ENCODE peak calls at places on chromosomes 2 and 18, in four cellular contexts. X is GM23248, U is heart right ventricle, D is Peyer's patch. L is an unnamed sample. For H3K4me1, the result is how much of the 10 kb centered on the place peaks cover.

GRCh38 chr2:216349366-216349765 is 22.9 kb downstream of the MARCHF4 start:
- DNase-seq in X (no peak), U (no peak), D (no peak), L (no peak)

GRCh38 chr18:29003194-29003593 is 826.3 kb upstream of the CDH2 start:
- DNase-seq in X (no peak), U (no peak), D (no peak), L (no peak)

GRCh38 chr2:75537658-75538057 is 23.1 kb downstream of the EVA1A start:
- DNase-seq in X (no peak), U (no peak), D (no peak), L (no peak)

GRCh38 chr2:96163768-96164429 is 18.7 kb upstream of the DUSP2 start:
- DNase-seq in X (no peak), U (no peak), D (no peak), L (peak)

GRCh38 chr2:144137705-144138428 is 382.1 kb downstream of the ZEB2 start:
- DNase-seq in X (peak), U (no peak), D (no peak), L (no peak)

GRCh38 chr2:222613715-222614331 is 42.1 kb downstream of the FARSB start:
- DNase-seq in X (peak), U (no peak), D (no peak), L (peak)

GRCh38 chr2:119248311-119248710 is 24.7 kb downstream of the STEAP3 start:
- DNase-seq in X (peak), U (no peak), D (no peak), L (no peak)

GRCh38 chr2:190344275-190344827 is 962 bp downstream of the INPP1 start:
- DNase-seq in X (no peak), U (no peak), D (no peak), L (peak)

GRCh38 chr2:41194235-41194634 is 742.3 kb upstream of the SLC8A1 start:
- DNase-seq in X (peak), U (peak), D (no peak), L (no peak)

DNA sequence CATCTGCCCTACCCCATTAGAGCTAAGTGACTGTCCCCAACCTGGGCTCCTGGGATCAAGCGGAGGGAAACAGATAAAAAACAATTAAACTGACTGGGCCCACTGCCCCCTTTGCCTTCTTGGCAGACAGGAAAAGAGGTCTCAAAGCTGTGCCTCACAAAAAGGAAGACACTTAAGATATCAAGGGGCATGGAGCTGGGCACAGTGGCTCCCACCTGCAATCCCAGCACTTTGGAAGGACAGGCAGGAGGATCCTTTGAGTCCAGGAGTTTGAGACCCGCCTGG is 75.2 kb upstream of the SP3 start:
- DNase-seq in X (no peak), U (no peak), D (no peak), L (no peak)
- H3K27ac ChIP-seq in X (no peak), U (no peak), D (no peak), L (no peak)

DNA sequence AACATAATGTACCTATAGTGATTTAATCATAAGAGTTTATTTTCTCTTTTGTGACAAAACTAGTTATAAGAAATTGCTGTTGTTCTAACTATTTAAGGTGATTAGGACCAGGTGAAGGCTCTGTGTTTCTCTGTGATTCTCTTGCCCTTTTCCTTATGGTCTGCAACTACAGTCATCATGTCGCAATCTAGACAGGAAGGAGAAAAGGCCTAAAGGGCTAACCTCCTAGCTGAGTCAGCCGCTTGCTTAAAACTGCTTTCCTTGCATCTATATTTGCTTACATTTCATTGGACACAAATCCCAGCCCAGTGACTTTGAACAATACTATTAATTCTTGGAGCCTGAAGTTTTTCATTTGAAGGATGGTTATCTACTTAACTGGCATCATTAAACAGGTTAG is 93.1 kb downstream of the PIK3C3 start:
- DNase-seq in X (peak), U (no peak), D (no peak), L (no peak)
- H3K4me1 ChIP-seq in X (under half), U (under half), D (under half), L (under half)

GRCh38 chr18:48919547-48919946 is 31.2 kb downstream of the SMAD7 start:
- DNase-seq in X (peak), U (no peak), D (peak), L (no peak)

GRCh38 chr18:48918660-48919415 is 31.9 kb downstream of the SMAD7 start:
- DNase-seq in X (no peak), U (no peak), D (peak), L (peak)

GRCh38 chr18:48917579-48918101 is 33.1 kb downstream of the SMAD7 start:
- DNase-seq in X (no peak), U (no peak), D (peak), L (no peak)

GRCh38 chr18:48915621-48916425 is 34.9 kb downstream of the SMAD7 start:
- DNase-seq in X (peak), U (no peak), D (no peak), L (no peak)

DNA sequence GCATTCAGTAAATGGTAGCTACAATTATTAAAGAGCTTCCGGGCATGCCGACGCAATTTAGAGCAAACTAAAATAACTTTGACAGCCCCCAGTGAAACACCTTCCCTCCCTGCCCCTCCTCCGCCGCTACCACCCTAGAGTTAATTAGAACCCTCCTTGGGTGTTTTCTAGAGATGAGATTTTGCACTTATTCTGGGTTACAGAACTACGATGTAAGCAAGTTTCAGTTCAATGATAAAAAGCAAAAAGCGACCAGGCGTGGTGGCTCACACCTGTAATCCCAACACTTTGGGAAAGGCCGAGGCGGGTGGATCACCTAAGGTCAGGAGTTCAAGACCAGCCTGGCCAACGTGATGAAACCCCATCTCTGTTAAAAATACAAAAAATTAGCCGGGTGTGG is 32.6 kb downstream of the SMAD7 start:
- DNase-seq in X (no peak), U (no peak), D (peak), L (peak)
- H3K27ac ChIP-seq in X (no peak), U (no peak), D (no peak), L (peak)

GRCh38 chr2:231715499-231715837 is 7.1 kb downstream of the PTMA start:
- DNase-seq in X (no peak), U (peak), D (no peak), L (no peak)
- H3K4me1 ChIP-seq in X (under half), U (half or more), D (under half), L (half or more)

DNA sequence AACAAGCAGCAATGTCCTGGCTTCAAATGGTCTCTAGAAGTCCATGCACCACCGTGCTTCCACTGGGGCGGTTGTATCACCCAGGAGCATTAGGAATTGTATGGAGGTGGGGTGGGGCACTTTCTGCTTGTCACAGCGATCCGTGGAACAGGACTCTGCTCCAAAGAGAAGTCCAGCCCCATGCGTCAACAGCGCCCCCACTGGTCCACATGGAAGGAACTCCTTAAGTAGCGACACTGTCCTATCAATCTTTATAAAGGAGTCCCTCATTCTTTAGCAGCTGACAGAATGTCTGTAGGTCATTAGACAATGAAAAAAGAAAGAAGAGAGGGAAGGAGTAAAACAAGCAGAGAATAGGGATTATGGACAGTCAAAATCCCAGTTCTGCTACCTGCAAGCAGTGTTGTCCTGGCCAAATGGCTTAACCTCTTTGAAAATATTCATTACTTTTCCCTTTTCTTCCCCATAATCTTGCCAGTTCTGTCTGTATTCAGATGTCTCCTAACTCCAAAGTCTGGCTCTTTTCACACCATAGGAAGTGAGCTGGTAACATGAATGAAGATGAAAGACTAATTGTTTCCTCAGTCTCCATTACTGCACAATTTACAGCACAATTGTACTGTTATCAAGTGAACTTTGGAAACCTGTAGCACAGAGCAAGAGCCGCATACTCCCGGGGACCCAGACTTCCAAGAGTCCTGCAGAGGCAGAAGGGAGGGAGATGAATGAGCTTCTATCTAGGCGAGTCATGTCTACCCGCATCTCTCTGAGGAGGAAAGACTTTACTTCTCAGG is 9.9 kb downstream of the NFE2L2 start:
- DNase-seq in X (peak), U (peak), D (peak), L (no peak)
- H3K27ac ChIP-seq in X (no peak), U (no peak), D (peak), L (no peak)

DNA sequence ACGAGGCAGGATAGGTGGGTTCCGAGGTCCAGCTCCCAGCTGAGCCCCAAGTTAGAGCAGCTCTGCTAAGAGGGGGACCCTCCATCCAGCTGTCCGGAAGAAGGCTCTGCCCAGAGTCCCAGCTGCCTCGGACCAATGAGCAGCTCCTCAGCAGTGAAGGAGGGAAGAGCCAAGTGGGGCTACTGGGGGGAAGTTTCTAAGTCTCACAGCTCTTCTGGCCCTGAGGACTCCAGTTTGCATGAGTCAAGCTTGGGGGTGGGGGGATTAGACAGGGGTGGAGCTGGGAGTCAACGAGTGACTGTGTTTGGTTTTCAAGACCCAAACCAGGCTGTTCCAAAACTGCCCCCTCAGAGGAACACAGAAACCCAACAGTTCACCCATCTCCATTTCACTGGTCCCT is 101.0 kb downstream of the TNS1 start:
- DNase-seq in X (peak), U (no peak), D (no peak), L (no peak)
- H3K4me1 ChIP-seq in X (under half), U (half or more), D (under half), L (under half)

GRCh38 chr18:77046994-77047393 is 85.6 kb downstream of the MBP start:
- DNase-seq in X (no peak), U (no peak), D (no peak), L (no peak)

GRCh38 chr18:77043541-77044280 is 88.9 kb downstream of the MBP start:
- DNase-seq in X (no peak), U (no peak), D (no peak), L (no peak)

GRCh38 chr18:77046409-77046808 is 86.2 kb downstream of the MBP start:
- DNase-seq in X (no peak), U (no peak), D (no peak), L (no peak)

GRCh38 chr18:77044866-77045664 is 87.5 kb downstream of the MBP start:
- DNase-seq in X (no peak), U (no peak), D (no peak), L (peak)

DNA sequence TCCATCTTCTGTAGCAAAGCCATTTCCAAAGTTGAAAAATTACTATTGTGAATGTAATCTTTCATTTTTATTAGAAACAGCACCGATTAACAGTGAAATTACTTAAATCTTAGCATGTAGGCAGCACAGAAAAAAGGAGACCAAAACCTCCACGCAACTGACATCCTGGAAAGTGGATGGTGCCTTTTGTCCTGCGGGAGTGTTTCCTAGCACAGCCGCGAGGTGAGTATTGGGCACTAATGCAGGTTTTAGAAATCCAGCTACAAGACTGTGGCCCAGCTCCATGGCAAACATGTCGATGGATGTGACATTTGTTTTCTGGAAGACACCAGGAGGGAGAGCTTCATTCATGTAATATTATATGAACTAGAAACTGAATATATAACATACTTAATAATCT is 86.9 kb downstream of the MBP start:
- DNase-seq in X (no peak), U (no peak), D (no peak), L (no peak)
- H3K27ac ChIP-seq in X (no peak), U (no peak), D (no peak), L (peak)

DNA sequence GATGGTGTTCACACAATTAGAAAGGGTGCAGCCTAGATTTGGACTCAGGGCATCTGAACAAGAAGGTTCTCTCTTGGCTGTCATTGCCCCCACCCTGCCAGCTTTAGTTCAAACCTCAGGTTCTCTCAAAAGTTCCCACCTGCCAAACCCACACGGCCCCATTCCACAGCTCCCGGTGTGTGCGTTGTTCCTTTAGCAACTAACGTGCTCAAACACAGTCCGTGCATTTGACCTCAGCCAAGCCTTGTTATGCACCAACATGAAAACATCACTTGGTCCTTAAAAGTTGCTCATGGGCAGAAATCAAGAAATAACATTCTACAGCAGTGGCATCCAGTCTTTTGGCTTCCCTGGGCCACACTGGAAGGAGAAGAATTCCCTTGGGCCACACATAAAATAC is 32.0 kb downstream of the LOXHD1 start:
- DNase-seq in X (no peak), U (no peak), D (no peak), L (no peak)
- H3K4me1 ChIP-seq in X (under half), U (under half), D (under half), L (under half)

GRCh38 chr2:232322560-232323327 is 55.8 kb upstream of the ALPP start:
- DNase-seq in X (no peak), U (no peak), D (peak), L (no peak)
- H3K27ac ChIP-seq in X (no peak), U (no peak), D (no peak), L (no peak)

GRCh38 chr2:134231965-134232340 is 21.9 kb upstream of the MGAT5 start:
- DNase-seq in X (peak), U (no peak), D (no peak), L (no peak)

GRCh38 chr2:134232868-134233732 is 20.8 kb upstream of the MGAT5 start:
- DNase-seq in X (peak), U (no peak), D (no peak), L (peak)

GRCh38 chr2:134230885-134231284 is 23.0 kb upstream of the MGAT5 start:
- DNase-seq in X (no peak), U (no peak), D (no peak), L (no peak)

GRCh38 chr2:134232461-134232860 is 21.4 kb upstream of the MGAT5 start:
- DNase-seq in X (no peak), U (no peak), D (no peak), L (peak)

DNA sequence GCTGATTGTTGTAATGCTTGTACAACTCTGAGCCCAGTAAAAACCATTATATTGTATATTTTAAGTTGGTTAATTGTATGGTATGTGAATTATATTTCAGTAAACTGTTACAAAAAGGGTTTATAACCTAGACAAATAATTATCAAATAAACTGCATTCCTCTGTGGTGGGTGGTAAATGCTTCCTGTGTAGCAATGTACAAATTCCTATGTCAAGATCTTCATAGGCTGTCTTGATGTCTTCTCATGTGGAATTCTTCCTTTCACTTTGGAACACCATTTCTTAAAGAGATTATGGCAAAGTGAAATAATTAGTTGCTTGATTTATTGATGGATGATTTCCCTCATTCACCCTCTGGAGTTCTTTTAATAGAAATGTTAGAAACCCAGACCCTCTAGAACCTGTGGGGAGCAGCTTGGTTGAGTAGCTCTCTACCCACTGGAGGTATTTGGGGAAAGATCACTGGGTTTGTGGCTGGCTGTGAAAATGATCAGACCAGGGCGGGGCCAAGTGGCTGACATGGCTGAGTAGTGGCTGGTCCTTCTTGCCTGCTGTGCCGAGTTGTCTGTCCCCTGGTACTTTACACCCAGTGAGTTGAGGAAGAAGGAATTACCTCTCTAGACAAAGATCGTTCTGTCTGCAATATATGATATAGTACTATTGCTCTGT is 22.4 kb upstream of the MGAT5 start:
- DNase-seq in X (no peak), U (no peak), D (no peak), L (no peak)
- H3K4me1 ChIP-seq in X (under half), U (under half), D (under half), L (half or more)

L was measured in OCI-LY7.